ENCODE peak calls at places on chromosomes 12 and 14, in ten cellular contexts. One of them, this sample, is unnamed.

GRCh38 chr12:64600164-64600561 is 10.1 kb upstream of the RASSF3 start:
- DNase-seq in HEK293T: no peak
- DNase-seq in GM12865: no peak
- DNase-seq in activated naive CD4-positive, alpha-beta T cell treated with anti-CD3 and anti-CD28 coated beads, Interleukin-2, amount 10 ng/mL, durations not matched to agents 7 days and 5 days: no peak
- DNase-seq in Right ventricle myocardium superior: no peak
- DNase-seq in endothelial cell: no peak
- DNase-seq in caudate nucleus: no peak
- DNase-seq in ovary: no peak
- DNase-seq in GM10248: no peak
- DNase-seq in tibial nerve: no peak
- DNase-seq in this sample: no peak

GRCh38 chr14:26415618-26416123 is 182.2 kb downstream of the NOVA1 start:
- DNase-seq in activated naive CD4-positive, alpha-beta T cell treated with anti-CD3 and anti-CD28 coated beads, Interleukin-2, amount 10 ng/mL, durations not matched to agents 7 days and 5 days: no peak
- DNase-seq in HEK293T: no peak
- DNase-seq in endothelial cell: no peak
- DNase-seq in caudate nucleus: no peak
- DNase-seq in Right ventricle myocardium superior: peak; percentile 42
- DNase-seq in ovary: peak; percentile 49
- DNase-seq in tibial nerve: peak; percentile 77
- DNase-seq in GM10248: no peak
- DNase-seq in GM12865: no peak
- DNase-seq in this sample: no peak

GRCh38 chr12:106871477-106871876 is 84.2 kb upstream of the TMEM263 start:
- DNase-seq in caudate nucleus: no peak
- DNase-seq in HEK293T: no peak
- DNase-seq in GM12865: no peak
- DNase-seq in tibial nerve: no peak
- DNase-seq in Right ventricle myocardium superior: no peak
- DNase-seq in GM10248: no peak
- DNase-seq in activated naive CD4-positive, alpha-beta T cell treated with anti-CD3 and anti-CD28 coated beads, Interleukin-2, amount 10 ng/mL, durations not matched to agents 7 days and 5 days: no peak
- DNase-seq in endothelial cell: no peak
- DNase-seq in ovary: no peak
- DNase-seq in this sample: no peak

GRCh38 chr12:130711751-130712150 is 4.3 kb downstream of the RIMBP2 start:
- DNase-seq in endothelial cell: no peak
- DNase-seq in activated naive CD4-positive, alpha-beta T cell treated with anti-CD3 and anti-CD28 coated beads, Interleukin-2, amount 10 ng/mL, durations not matched to agents 7 days and 5 days: no peak
- DNase-seq in caudate nucleus: no peak
- DNase-seq in ovary: no peak
- DNase-seq in Right ventricle myocardium superior: peak; percentile 23
- DNase-seq in GM10248: no peak
- DNase-seq in tibial nerve: no peak
- DNase-seq in HEK293T: no peak
- DNase-seq in GM12865: no peak
- DNase-seq in this sample: no peak

GRCh38 chr12:47900101-47900479 is 4.7 kb downstream of the VDR start:
- DNase-seq in activated naive CD4-positive, alpha-beta T cell treated with anti-CD3 and anti-CD28 coated beads, Interleukin-2, amount 10 ng/mL, durations not matched to agents 7 days and 5 days: no peak
- DNase-seq in HEK293T: no peak
- DNase-seq in endothelial cell: no peak
- DNase-seq in GM10248: no peak
- DNase-seq in Right ventricle myocardium superior: no peak
- DNase-seq in tibial nerve: no peak
- DNase-seq in caudate nucleus: no peak
- DNase-seq in GM12865: no peak
- DNase-seq in ovary: no peak
- DNase-seq in this sample: no peak

GRCh38 chr14:56341766-56342418 is 223.7 kb downstream of the PELI2 start:
- DNase-seq in activated naive CD4-positive, alpha-beta T cell treated with anti-CD3 and anti-CD28 coated beads, Interleukin-2, amount 10 ng/mL, durations not matched to agents 7 days and 5 days: no peak
- DNase-seq in caudate nucleus: no peak
- DNase-seq in tibial nerve: no peak
- DNase-seq in HEK293T: no peak
- DNase-seq in ovary: no peak
- DNase-seq in GM12865: no peak
- DNase-seq in endothelial cell: no peak
- DNase-seq in Right ventricle myocardium superior: no peak
- DNase-seq in GM10248: no peak
- DNase-seq in this sample: no peak

GRCh38 chr12:26704684-26705475 is 128.1 kb downstream of the ITPR2 start:
- DNase-seq in ovary: no peak
- DNase-seq in GM12865: no peak
- DNase-seq in caudate nucleus: no peak
- DNase-seq in tibial nerve: no peak
- DNase-seq in GM10248: no peak
- DNase-seq in endothelial cell: no peak
- DNase-seq in HEK293T: no peak
- DNase-seq in Right ventricle myocardium superior: no peak
- DNase-seq in activated naive CD4-positive, alpha-beta T cell treated with anti-CD3 and anti-CD28 coated beads, Interleukin-2, amount 10 ng/mL, durations not matched to agents 7 days and 5 days: no peak
- DNase-seq in this sample: no peak

GRCh38 chr12:109893250-109893995 is 6.7 kb upstream of the TCHP start:
- DNase-seq in caudate nucleus: no peak
- DNase-seq in Right ventricle myocardium superior: no peak
- DNase-seq in activated naive CD4-positive, alpha-beta T cell treated with anti-CD3 and anti-CD28 coated beads, Interleukin-2, amount 10 ng/mL, durations not matched to agents 7 days and 5 days: no peak
- DNase-seq in HEK293T: no peak
- DNase-seq in ovary: no peak
- DNase-seq in endothelial cell: no peak
- DNase-seq in GM12865: peak; percentile 55
- DNase-seq in tibial nerve: no peak
- DNase-seq in GM10248: no peak
- DNase-seq in this sample: no peak

GRCh38 chr12:108214486-108214885 is 85.4 kb downstream of the WSCD2 start:
- DNase-seq in HEK293T: peak; percentile 38
- DNase-seq in Right ventricle myocardium superior: peak; percentile 53
- DNase-seq in tibial nerve: no peak
- DNase-seq in activated naive CD4-positive, alpha-beta T cell treated with anti-CD3 and anti-CD28 coated beads, Interleukin-2, amount 10 ng/mL, durations not matched to agents 7 days and 5 days: peak; percentile 56
- DNase-seq in caudate nucleus: no peak
- DNase-seq in GM12865: peak; percentile 37
- DNase-seq in endothelial cell: peak; percentile 72
- DNase-seq in GM10248: peak; percentile 48
- DNase-seq in ovary: no peak
- DNase-seq in this sample: peak; percentile 57

GRCh38 chr12:90253674-90254181 is 545.1 kb upstream of the ATP2B1 start:
- DNase-seq in GM10248: peak; percentile 50
- DNase-seq in ovary: no peak
- DNase-seq in caudate nucleus: peak; percentile 15
- DNase-seq in Right ventricle myocardium superior: peak; percentile 71
- DNase-seq in activated naive CD4-positive, alpha-beta T cell treated with anti-CD3 and anti-CD28 coated beads, Interleukin-2, amount 10 ng/mL, durations not matched to agents 7 days and 5 days: peak; percentile 52
- DNase-seq in endothelial cell: no peak
- DNase-seq in HEK293T: peak; percentile 6
- DNase-seq in tibial nerve: peak; percentile 60
- DNase-seq in GM12865: peak; percentile 92
- DNase-seq in this sample: peak; percentile 46

GRCh38 chr14:49935526-49935925 is 42.6 kb downstream of the ARF6 start:
- DNase-seq in HEK293T: no peak
- DNase-seq in caudate nucleus: no peak
- DNase-seq in GM10248: no peak
- DNase-seq in ovary: no peak
- DNase-seq in endothelial cell: no peak
- DNase-seq in Right ventricle myocardium superior: no peak
- DNase-seq in activated naive CD4-positive, alpha-beta T cell treated with anti-CD3 and anti-CD28 coated beads, Interleukin-2, amount 10 ng/mL, durations not matched to agents 7 days and 5 days: no peak
- DNase-seq in tibial nerve: no peak
- DNase-seq in GM12865: no peak
- DNase-seq in this sample: no peak

GRCh38 chr12:124709722-124710656 is 142.6 kb upstream of the NCOR2 start:
- DNase-seq in caudate nucleus: no peak
- DNase-seq in GM12865: no peak
- DNase-seq in Right ventricle myocardium superior: no peak
- DNase-seq in endothelial cell: no peak
- DNase-seq in HEK293T: no peak
- DNase-seq in tibial nerve: no peak
- DNase-seq in ovary: no peak
- DNase-seq in activated naive CD4-positive, alpha-beta T cell treated with anti-CD3 and anti-CD28 coated beads, Interleukin-2, amount 10 ng/mL, durations not matched to agents 7 days and 5 days: no peak
- DNase-seq in GM10248: no peak
- DNase-seq in this sample: no peak

GRCh38 chr12:122031342-122032216 is 9.9 kb downstream of the BCL7A start:
- DNase-seq in caudate nucleus: no peak
- DNase-seq in tibial nerve: no peak
- DNase-seq in ovary: no peak
- DNase-seq in endothelial cell: peak; percentile 82
- DNase-seq in Right ventricle myocardium superior: peak; percentile 63
- DNase-seq in HEK293T: peak; percentile 76
- DNase-seq in activated naive CD4-positive, alpha-beta T cell treated with anti-CD3 and anti-CD28 coated beads, Interleukin-2, amount 10 ng/mL, durations not matched to agents 7 days and 5 days: peak; percentile 70
- DNase-seq in GM10248: peak; percentile 70
- DNase-seq in GM12865: peak; percentile 35
- DNase-seq in this sample: no peak

GRCh38 chr14:73895939-73896338 is 9.3 kb downstream of the ZNF410 start:
- DNase-seq in activated naive CD4-positive, alpha-beta T cell treated with anti-CD3 and anti-CD28 coated beads, Interleukin-2, amount 10 ng/mL, durations not matched to agents 7 days and 5 days: no peak
- DNase-seq in tibial nerve: no peak
- DNase-seq in GM12865: no peak
- DNase-seq in ovary: no peak
- DNase-seq in endothelial cell: no peak
- DNase-seq in HEK293T: no peak
- DNase-seq in caudate nucleus: no peak
- DNase-seq in Right ventricle myocardium superior: no peak
- DNase-seq in GM10248: no peak
- DNase-seq in this sample: no peak

GRCh38 chr14:57866199-57866755 is 385 bp upstream of the SLC35F4 start:
- DNase-seq in tibial nerve: no peak
- DNase-seq in ovary: no peak
- DNase-seq in HEK293T: no peak
- DNase-seq in GM10248: no peak
- DNase-seq in endothelial cell: no peak
- DNase-seq in GM12865: no peak
- DNase-seq in Right ventricle myocardium superior: no peak
- DNase-seq in activated naive CD4-positive, alpha-beta T cell treated with anti-CD3 and anti-CD28 coated beads, Interleukin-2, amount 10 ng/mL, durations not matched to agents 7 days and 5 days: no peak
- DNase-seq in caudate nucleus: no peak
- DNase-seq in this sample: no peak

GRCh38 chr12:77946541-77947021 is 115.9 kb downstream of the NAV3 start:
- DNase-seq in GM10248: no peak
- DNase-seq in ovary: no peak
- DNase-seq in Right ventricle myocardium superior: no peak
- DNase-seq in tibial nerve: no peak
- DNase-seq in HEK293T: no peak
- DNase-seq in activated naive CD4-positive, alpha-beta T cell treated with anti-CD3 and anti-CD28 coated beads, Interleukin-2, amount 10 ng/mL, durations not matched to agents 7 days and 5 days: no peak
- DNase-seq in caudate nucleus: no peak
- DNase-seq in endothelial cell: no peak
- DNase-seq in GM12865: no peak
- DNase-seq in this sample: no peak

GRCh38 chr12:68440068-68440581 is 108.0 kb upstream of the MDM1 start:
- DNase-seq in ovary: no peak
- DNase-seq in Right ventricle myocardium superior: no peak
- DNase-seq in endothelial cell: no peak
- DNase-seq in GM12865: no peak
- DNase-seq in HEK293T: no peak
- DNase-seq in GM10248: no peak
- DNase-seq in tibial nerve: no peak
- DNase-seq in caudate nucleus: no peak
- DNase-seq in activated naive CD4-positive, alpha-beta T cell treated with anti-CD3 and anti-CD28 coated beads, Interleukin-2, amount 10 ng/mL, durations not matched to agents 7 days and 5 days: no peak
- DNase-seq in this sample: no peak

GRCh38 chr14:50835280-50835679 is 4.3 kb upstream of the NIN start:
- DNase-seq in Right ventricle myocardium superior: no peak
- DNase-seq in GM12865: peak; percentile 84
- DNase-seq in HEK293T: no peak
- DNase-seq in ovary: no peak
- DNase-seq in GM10248: no peak
- DNase-seq in tibial nerve: no peak
- DNase-seq in caudate nucleus: no peak
- DNase-seq in activated naive CD4-positive, alpha-beta T cell treated with anti-CD3 and anti-CD28 coated beads, Interleukin-2, amount 10 ng/mL, durations not matched to agents 7 days and 5 days: peak; percentile 46
- DNase-seq in endothelial cell: no peak
- DNase-seq in this sample: no peak

GRCh38 chr14:33655421-33655820 is 295.5 kb downstream of the EGLN3 start:
- DNase-seq in tibial nerve: no peak
- DNase-seq in activated naive CD4-positive, alpha-beta T cell treated with anti-CD3 and anti-CD28 coated beads, Interleukin-2, amount 10 ng/mL, durations not matched to agents 7 days and 5 days: no peak
- DNase-seq in GM12865: no peak
- DNase-seq in Right ventricle myocardium superior: no peak
- DNase-seq in ovary: no peak
- DNase-seq in endothelial cell: no peak
- DNase-seq in GM10248: no peak
- DNase-seq in HEK293T: no peak
- DNase-seq in caudate nucleus: no peak
- DNase-seq in this sample: no peak

GRCh38 chr12:95218164-95218851 is 701 bp downstream of the VEZT start:
- DNase-seq in ovary: no peak
- DNase-seq in tibial nerve: no peak
- DNase-seq in GM12865: peak; percentile 70
- DNase-seq in caudate nucleus: no peak
- DNase-seq in HEK293T: no peak
- DNase-seq in GM10248: no peak
- DNase-seq in Right ventricle myocardium superior: no peak
- DNase-seq in endothelial cell: no peak
- DNase-seq in activated naive CD4-positive, alpha-beta T cell treated with anti-CD3 and anti-CD28 coated beads, Interleukin-2, amount 10 ng/mL, durations not matched to agents 7 days and 5 days: no peak
- DNase-seq in this sample: no peak

GRCh38 chr14:20331048-20331613 is 1.9 kb downstream of the CCNB1IP1 start:
- DNase-seq in HEK293T: no peak
- DNase-seq in GM10248: no peak
- DNase-seq in endothelial cell: no peak
- DNase-seq in activated naive CD4-positive, alpha-beta T cell treated with anti-CD3 and anti-CD28 coated beads, Interleukin-2, amount 10 ng/mL, durations not matched to agents 7 days and 5 days: no peak
- DNase-seq in GM12865: no peak
- DNase-seq in ovary: no peak
- DNase-seq in tibial nerve: no peak
- DNase-seq in caudate nucleus: no peak
- DNase-seq in Right ventricle myocardium superior: no peak
- DNase-seq in this sample: no peak

GRCh38 chr12:99131761-99132199 is 486.7 kb downstream of the APAF1 start:
- DNase-seq in GM10248: peak; percentile 16
- DNase-seq in tibial nerve: no peak
- DNase-seq in Right ventricle myocardium superior: peak; percentile 63
- DNase-seq in endothelial cell: peak; percentile 4
- DNase-seq in ovary: no peak
- DNase-seq in activated naive CD4-positive, alpha-beta T cell treated with anti-CD3 and anti-CD28 coated beads, Interleukin-2, amount 10 ng/mL, durations not matched to agents 7 days and 5 days: no peak
- DNase-seq in HEK293T: peak; percentile 12
- DNase-seq in GM12865: peak; percentile 54
- DNase-seq in caudate nucleus: peak; percentile 51
- DNase-seq in this sample: peak; percentile 6

GRCh38 chr12:48677782-48678181 is 4.3 kb downstream of the KANSL2 start:
- DNase-seq in activated naive CD4-positive, alpha-beta T cell treated with anti-CD3 and anti-CD28 coated beads, Interleukin-2, amount 10 ng/mL, durations not matched to agents 7 days and 5 days: no peak
- DNase-seq in endothelial cell: no peak
- DNase-seq in HEK293T: no peak
- DNase-seq in GM10248: no peak
- DNase-seq in GM12865: no peak
- DNase-seq in tibial nerve: no peak
- DNase-seq in Right ventricle myocardium superior: no peak
- DNase-seq in ovary: no peak
- DNase-seq in caudate nucleus: no peak
- DNase-seq in this sample: no peak

GRCh38 chr14:59632381-59632780 is 55.8 kb upstream of the CCDC175 start:
- DNase-seq in tibial nerve: no peak
- DNase-seq in ovary: no peak
- DNase-seq in endothelial cell: peak; percentile 60
- DNase-seq in Right ventricle myocardium superior: no peak
- DNase-seq in activated naive CD4-positive, alpha-beta T cell treated with anti-CD3 and anti-CD28 coated beads, Interleukin-2, amount 10 ng/mL, durations not matched to agents 7 days and 5 days: peak; percentile 22
- DNase-seq in GM10248: peak; percentile 48
- DNase-seq in caudate nucleus: no peak
- DNase-seq in HEK293T: peak; percentile 63
- DNase-seq in GM12865: peak; percentile 55
- DNase-seq in this sample: peak; percentile 64

GRCh38 chr12:26271889-26272492 is 76.6 kb downstream of the SSPN start:
- DNase-seq in GM12865: peak; percentile 84
- DNase-seq in tibial nerve: peak; percentile 66
- DNase-seq in GM10248: no peak
- DNase-seq in ovary: peak; percentile 89
- DNase-seq in Right ventricle myocardium superior: peak; percentile 89
- DNase-seq in HEK293T: no peak
- DNase-seq in caudate nucleus: no peak
- DNase-seq in endothelial cell: no peak
- DNase-seq in activated naive CD4-positive, alpha-beta T cell treated with anti-CD3 and anti-CD28 coated beads, Interleukin-2, amount 10 ng/mL, durations not matched to agents 7 days and 5 days: no peak
- DNase-seq in this sample: peak; percentile 32

GRCh38 chr12:103503546-103504480 is 8.0 kb upstream of the C12orf42 start:
- DNase-seq in activated naive CD4-positive, alpha-beta T cell treated with anti-CD3 and anti-CD28 coated beads, Interleukin-2, amount 10 ng/mL, durations not matched to agents 7 days and 5 days: peak; percentile 65
- DNase-seq in HEK293T: peak; percentile 23
- DNase-seq in GM12865: peak; percentile 79
- DNase-seq in tibial nerve: no peak
- DNase-seq in Right ventricle myocardium superior: no peak
- DNase-seq in caudate nucleus: no peak
- DNase-seq in ovary: no peak
- DNase-seq in endothelial cell: peak; percentile 71
- DNase-seq in GM10248: peak; percentile 51
- DNase-seq in this sample: no peak

This sample was measured in GM13977.